ENCODE peak calls at places on chromosome 5, in seven cellular contexts. One of them, this sample, is unnamed.

GRCh38 chr5:95760291-95761191 is 29.4 kb downstream of the RHOBTB3 start:
- DNase-seq in fibroblast of the aortic adventitia: peak
- DNase-seq in AG09309: peak
- DNase-seq in GM23338: no peak
- DNase-seq in brain microvascular endothelial cell: peak
- DNase-seq in prostate gland: no peak
- DNase-seq in cardiac fibroblast: peak
- DNase-seq in this sample: peak

GRCh38 chr5:166166071-166166470 is 2125.4 kb upstream of the WWC1 start:
- DNase-seq in fibroblast of the aortic adventitia: no peak
- DNase-seq in AG09309: no peak
- DNase-seq in GM23338: peak
- DNase-seq in brain microvascular endothelial cell: no peak
- DNase-seq in prostate gland: no peak
- DNase-seq in cardiac fibroblast: no peak
- DNase-seq in this sample: no peak

GRCh38 chr5:173679909-173680626 is 63.6 kb upstream of the BOD1 start:
- DNase-seq in fibroblast of the aortic adventitia: no peak
- DNase-seq in AG09309: no peak
- DNase-seq in GM23338: no peak
- DNase-seq in brain microvascular endothelial cell: no peak
- DNase-seq in prostate gland: no peak
- DNase-seq in cardiac fibroblast: peak
- DNase-seq in this sample: no peak

GRCh38 chr5:143653256-143653655 is 158.7 kb upstream of the HMHB1 start:
- DNase-seq in fibroblast of the aortic adventitia: no peak
- DNase-seq in AG09309: no peak
- DNase-seq in GM23338: no peak
- DNase-seq in brain microvascular endothelial cell: no peak
- DNase-seq in prostate gland: no peak
- DNase-seq in cardiac fibroblast: no peak
- DNase-seq in this sample: no peak

GRCh38 chr5:143066556-143067281 is 296.5 kb downstream of the ARHGAP26 start:
- DNase-seq in fibroblast of the aortic adventitia: no peak
- DNase-seq in AG09309: no peak
- DNase-seq in GM23338: no peak
- DNase-seq in brain microvascular endothelial cell: no peak
- DNase-seq in prostate gland: no peak
- DNase-seq in cardiac fibroblast: no peak
- DNase-seq in this sample: no peak

GRCh38 chr5:66139313-66139712 is 4.8 kb upstream of the SREK1 start:
- DNase-seq in fibroblast of the aortic adventitia: no peak
- DNase-seq in AG09309: no peak
- DNase-seq in GM23338: no peak
- DNase-seq in brain microvascular endothelial cell: no peak
- DNase-seq in prostate gland: no peak
- DNase-seq in cardiac fibroblast: no peak
- DNase-seq in this sample: no peak

GRCh38 chr5:145852990-145853389 is 17.8 kb upstream of the PRELID2 start:
- DNase-seq in fibroblast of the aortic adventitia: no peak
- DNase-seq in AG09309: no peak
- DNase-seq in GM23338: no peak
- DNase-seq in brain microvascular endothelial cell: no peak
- DNase-seq in prostate gland: no peak
- DNase-seq in cardiac fibroblast: no peak
- DNase-seq in this sample: no peak

GRCh38 chr5:59091965-59092364 is 509.1 kb downstream of the RAB3C start:
- DNase-seq in fibroblast of the aortic adventitia: no peak
- DNase-seq in AG09309: no peak
- DNase-seq in GM23338: no peak
- DNase-seq in brain microvascular endothelial cell: no peak
- DNase-seq in prostate gland: no peak
- DNase-seq in cardiac fibroblast: no peak
- DNase-seq in this sample: no peak

GRCh38 chr5:68898961-68899471 is 194.8 kb upstream of the SLC30A5 start:
- DNase-seq in fibroblast of the aortic adventitia: peak
- DNase-seq in AG09309: peak
- DNase-seq in GM23338: peak
- DNase-seq in brain microvascular endothelial cell: peak
- DNase-seq in prostate gland: no peak
- DNase-seq in cardiac fibroblast: peak
- DNase-seq in this sample: no peak

GRCh38 chr5:14410068-14410941 is 171.3 kb upstream of the OTULINL start:
- DNase-seq in fibroblast of the aortic adventitia: peak
- DNase-seq in AG09309: no peak
- DNase-seq in GM23338: no peak
- DNase-seq in brain microvascular endothelial cell: no peak
- DNase-seq in prostate gland: no peak
- DNase-seq in cardiac fibroblast: peak
- DNase-seq in this sample: no peak

GRCh38 chr5:159337291-159337974 is 7.1 kb upstream of the IL12B start:
- DNase-seq in fibroblast of the aortic adventitia: peak
- DNase-seq in AG09309: peak
- DNase-seq in GM23338: no peak
- DNase-seq in brain microvascular endothelial cell: peak
- DNase-seq in prostate gland: no peak
- DNase-seq in cardiac fibroblast: peak
- DNase-seq in this sample: no peak

GRCh38 chr5:31407921-31408714 is 123.8 kb downstream of the DROSHA start:
- DNase-seq in fibroblast of the aortic adventitia: peak
- DNase-seq in AG09309: peak
- DNase-seq in GM23338: no peak
- DNase-seq in brain microvascular endothelial cell: no peak
- DNase-seq in prostate gland: no peak
- DNase-seq in cardiac fibroblast: no peak
- DNase-seq in this sample: no peak

GRCh38 chr5:97093193-97093592 is 49.2 kb downstream of the LIX1 start:
- DNase-seq in fibroblast of the aortic adventitia: no peak
- DNase-seq in AG09309: no peak
- DNase-seq in GM23338: no peak
- DNase-seq in brain microvascular endothelial cell: no peak
- DNase-seq in prostate gland: no peak
- DNase-seq in cardiac fibroblast: no peak
- DNase-seq in this sample: no peak

GRCh38 chr5:174916227-174916626 is 191.8 kb downstream of the MSX2 start:
- DNase-seq in fibroblast of the aortic adventitia: no peak
- DNase-seq in AG09309: no peak
- DNase-seq in GM23338: peak
- DNase-seq in brain microvascular endothelial cell: no peak
- DNase-seq in prostate gland: no peak
- DNase-seq in cardiac fibroblast: no peak
- DNase-seq in this sample: no peak
- TF ChIP-seq CTCF in fibroblast of the aortic adventitia: no peak
- TF ChIP-seq CTCF in AG09309: no peak
- TF ChIP-seq CTCF in GM23338: peak
- TF ChIP-seq CTCF in brain microvascular endothelial cell: no peak
- TF ChIP-seq CTCF in prostate gland: no peak
- TF ChIP-seq CTCF in cardiac fibroblast: no peak
- TF ChIP-seq CTCF in this sample: no peak

GRCh38 chr5:127302509-127302908 is 11.9 kb downstream of the MEGF10 start:
- DNase-seq in fibroblast of the aortic adventitia: no peak
- DNase-seq in AG09309: no peak
- DNase-seq in GM23338: no peak
- DNase-seq in brain microvascular endothelial cell: no peak
- DNase-seq in prostate gland: no peak
- DNase-seq in cardiac fibroblast: no peak
- DNase-seq in this sample: no peak

GRCh38 chr5:127298623-127299022 is 8.0 kb downstream of the MEGF10 start:
- DNase-seq in fibroblast of the aortic adventitia: no peak
- DNase-seq in AG09309: no peak
- DNase-seq in GM23338: no peak
- DNase-seq in brain microvascular endothelial cell: no peak
- DNase-seq in prostate gland: no peak
- DNase-seq in cardiac fibroblast: no peak
- DNase-seq in this sample: no peak

GRCh38 chr5:127298036-127298429 is 7.4 kb downstream of the MEGF10 start:
- DNase-seq in fibroblast of the aortic adventitia: no peak
- DNase-seq in AG09309: no peak
- DNase-seq in GM23338: peak
- DNase-seq in brain microvascular endothelial cell: no peak
- DNase-seq in prostate gland: no peak
- DNase-seq in cardiac fibroblast: no peak
- DNase-seq in this sample: no peak

GRCh38 chr5:127297348-127298035 is 6.9 kb downstream of the MEGF10 start:
- DNase-seq in fibroblast of the aortic adventitia: no peak
- DNase-seq in AG09309: no peak
- DNase-seq in GM23338: peak
- DNase-seq in brain microvascular endothelial cell: no peak
- DNase-seq in prostate gland: no peak
- DNase-seq in cardiac fibroblast: no peak
- DNase-seq in this sample: no peak

DNA sequence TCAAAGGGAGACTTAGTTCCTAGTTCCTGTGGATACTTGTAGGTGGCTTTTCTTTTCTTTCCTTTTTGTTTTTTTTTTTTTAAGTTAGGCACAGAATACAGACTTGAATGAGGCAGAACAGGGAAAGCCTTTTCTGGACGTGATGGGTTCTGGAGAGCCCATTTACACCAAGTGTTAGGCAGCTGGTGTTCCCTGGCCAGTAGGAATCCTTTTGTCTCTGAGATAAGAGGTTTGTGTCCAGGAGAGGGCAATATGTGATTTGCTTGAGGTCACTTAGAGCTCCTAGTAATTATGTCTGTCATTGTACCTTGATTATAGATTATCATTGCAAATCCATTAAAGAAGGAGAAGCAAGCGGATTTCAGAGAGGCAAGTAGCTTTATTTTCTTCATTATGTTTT is 9.1 kb downstream of the MEGF10 start:
- DNase-seq in fibroblast of the aortic adventitia: no peak
- DNase-seq in AG09309: no peak
- DNase-seq in GM23338: peak
- DNase-seq in brain microvascular endothelial cell: no peak
- DNase-seq in prostate gland: no peak
- DNase-seq in cardiac fibroblast: no peak
- DNase-seq in this sample: no peak
- TF ChIP-seq CTCF in fibroblast of the aortic adventitia: no peak
- TF ChIP-seq CTCF in AG09309: no peak
- TF ChIP-seq CTCF in GM23338: peak
- TF ChIP-seq CTCF in brain microvascular endothelial cell: peak
- TF ChIP-seq CTCF in prostate gland: peak
- TF ChIP-seq CTCF in cardiac fibroblast: no peak
- TF ChIP-seq CTCF in this sample: no peak

GRCh38 chr5:81334304-81335061 is 33.1 kb downstream of the ZCCHC9 start:
- DNase-seq in fibroblast of the aortic adventitia: peak
- DNase-seq in AG09309: no peak
- DNase-seq in GM23338: no peak
- DNase-seq in brain microvascular endothelial cell: no peak
- DNase-seq in prostate gland: no peak
- DNase-seq in cardiac fibroblast: peak
- DNase-seq in this sample: no peak
- TF ChIP-seq CTCF in fibroblast of the aortic adventitia: no peak
- TF ChIP-seq CTCF in AG09309: no peak
- TF ChIP-seq CTCF in GM23338: no peak
- TF ChIP-seq CTCF in brain microvascular endothelial cell: no peak
- TF ChIP-seq CTCF in prostate gland: no peak
- TF ChIP-seq CTCF in cardiac fibroblast: no peak
- TF ChIP-seq CTCF in this sample: no peak

DNA sequence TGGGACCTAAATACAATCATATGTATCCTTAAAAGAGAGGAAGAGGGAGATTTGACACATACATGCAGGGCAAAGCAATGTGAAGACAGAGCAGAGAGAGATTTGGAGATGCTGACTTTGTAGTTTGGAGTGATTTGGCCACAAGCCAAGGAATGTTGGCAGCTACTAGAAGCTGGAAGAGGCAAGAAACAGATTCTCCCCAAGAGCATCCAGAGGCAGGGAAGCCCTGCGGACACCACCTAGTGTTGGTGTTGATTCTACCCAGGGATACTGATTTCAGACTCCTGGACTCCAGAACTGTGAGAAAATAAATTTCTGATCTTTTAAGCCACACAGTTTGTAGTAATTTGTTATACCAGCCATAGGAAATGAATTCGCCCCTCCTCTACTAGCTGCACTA is 64.9 kb upstream of the OSMR start:
- DNase-seq in fibroblast of the aortic adventitia: peak
- DNase-seq in AG09309: no peak
- DNase-seq in GM23338: no peak
- DNase-seq in brain microvascular endothelial cell: peak
- DNase-seq in prostate gland: peak
- DNase-seq in cardiac fibroblast: peak
- DNase-seq in this sample: peak
- TF ChIP-seq CTCF in fibroblast of the aortic adventitia: peak
- TF ChIP-seq CTCF in AG09309: no peak
- TF ChIP-seq CTCF in GM23338: no peak
- TF ChIP-seq CTCF in brain microvascular endothelial cell: peak
- TF ChIP-seq CTCF in prostate gland: peak
- TF ChIP-seq CTCF in cardiac fibroblast: peak
- TF ChIP-seq CTCF in this sample: peak

GRCh38 chr5:62143268-62144229 is 162.5 kb upstream of the KIF2A start:
- DNase-seq in fibroblast of the aortic adventitia: peak
- DNase-seq in AG09309: peak
- DNase-seq in GM23338: peak
- DNase-seq in brain microvascular endothelial cell: no peak
- DNase-seq in prostate gland: no peak
- DNase-seq in cardiac fibroblast: peak
- DNase-seq in this sample: no peak
- TF ChIP-seq CTCF in fibroblast of the aortic adventitia: peak
- TF ChIP-seq CTCF in AG09309: peak
- TF ChIP-seq CTCF in GM23338: peak
- TF ChIP-seq CTCF in brain microvascular endothelial cell: peak
- TF ChIP-seq CTCF in prostate gland: no peak
- TF ChIP-seq CTCF in cardiac fibroblast: peak
- TF ChIP-seq CTCF in this sample: peak